ENCODE peak calls at places on chromosomes 6 and 20, in seven cellular contexts. F is NB4, T is mammary epithelial cell, B is OCI-LY7, K is HL-60, C is choroid plexus epithelial cell, X is transverse colon. D is an unnamed sample.
A peak's percentile ranks its signal among the peaks of the same experiment; 100 is the strongest.

GRCh38 chr6:37696220-37696840 is 1.4 kb downstream of the MDGA1 start:
- DNase-seq in C (peak; percentile 65), K (no peak), B (no peak), X (no peak), T (peak; percentile 33), F (peak; percentile 35), D (peak; percentile 39)

GRCh38 chr6:5529015-5529414 is 267.7 kb downstream of the FARS2 start:
- DNase-seq in K (no peak), T (no peak), B (no peak), X (no peak), C (no peak), F (no peak), D (no peak)

GRCh38 chr6:79810153-79810806 is 137.1 kb downstream of the ELOVL4 start:
- DNase-seq in K (no peak), F (no peak), X (no peak), T (no peak), C (peak; percentile 2), B (no peak), D (no peak)

GRCh38 chr6:30876039-30876730 is 8.1 kb upstream of the DDR1 start:
- DNase-seq in B (no peak), K (no peak), T (peak; percentile 94), C (peak; percentile 86), F (no peak), X (no peak), D (no peak)

GRCh38 chr20:18637296-18637695 is 49.4 kb downstream of the DTD1 start:
- DNase-seq in K (no peak), F (no peak), T (no peak), C (no peak), X (no peak), B (no peak), D (no peak)

GRCh38 chr6:122845916-122846632 is 57.0 kb downstream of the SMPDL3A start:
- DNase-seq in B (no peak), C (peak; percentile 71), K (no peak), T (no peak), F (no peak), X (no peak), D (no peak)

GRCh38 chr6:154302111-154302752 is 54.4 kb downstream of the IPCEF1 start:
- DNase-seq in C (peak; percentile 83), T (peak; percentile 68), F (peak; percentile 94), B (peak; percentile 85), K (peak; percentile 72), X (peak; percentile 26), D (peak; percentile 67)

GRCh38 chr20:32650545-32650944 is 23.2 kb downstream of the C20orf203 start:
- DNase-seq in B (no peak), K (no peak), F (no peak), T (no peak), C (no peak), X (no peak), D (no peak)

GRCh38 chr6:167825059-167825758 is 1.5 kb upstream of the AFDN start:
- DNase-seq in C (no peak), F (no peak), T (no peak), B (no peak), X (no peak), K (no peak), D (no peak)

GRCh38 chr6:87322304-87323212 is at the start of gene SMIM8:
- DNase-seq in B (peak; percentile 88), K (peak; percentile 57), C (peak; percentile 76), F (peak; percentile 86), X (peak; percentile 87), T (peak; percentile 81), D (peak; percentile 93)

GRCh38 chr6:169035381-169036280 is 218.0 kb downstream of the THBS2 start:
- DNase-seq in B (no peak), X (no peak), F (no peak), K (no peak), T (peak; percentile 77), C (peak; percentile 38), D (no peak)

GRCh38 chr6:89369009-89369408 is 16.5 kb upstream of the UBE2J1 start:
- DNase-seq in X (peak; percentile 65), B (peak; percentile 29), K (no peak), C (peak; percentile 71), T (peak; percentile 54), F (no peak), D (no peak)

GRCh38 chr6:157614026-157614484 is 209.0 kb upstream of the SNX9 start:
- DNase-seq in X (peak; percentile 35), C (peak; percentile 15), K (no peak), F (peak; percentile 68), B (peak; percentile 38), T (peak; percentile 13), D (no peak)
- TF ChIP-seq CTCF in X (no peak), C (peak; percentile 8), K (no peak), F (no peak), B (peak; percentile 43), T (no peak), D (peak; percentile 24)

GRCh38 chr6:106886922-106887797 is 87.4 kb downstream of the CD24 start:
- DNase-seq in X (no peak), K (no peak), T (no peak), B (no peak), F (no peak), C (no peak), D (no peak)

GRCh38 chr6:106884576-106884975 is 90.0 kb downstream of the CD24 start:
- DNase-seq in X (no peak), B (no peak), C (no peak), K (no peak), T (no peak), F (no peak), D (no peak)

GRCh38 chr6:106883808-106884262 is 90.7 kb downstream of the CD24 start:
- DNase-seq in K (no peak), C (no peak), F (peak; percentile 19), B (peak; percentile 24), T (no peak), X (no peak), D (no peak)

GRCh38 chr6:106886444-106886843 is 88.1 kb downstream of the CD24 start:
- DNase-seq in B (no peak), T (no peak), F (no peak), C (no peak), X (no peak), K (no peak), D (no peak)

DNA sequence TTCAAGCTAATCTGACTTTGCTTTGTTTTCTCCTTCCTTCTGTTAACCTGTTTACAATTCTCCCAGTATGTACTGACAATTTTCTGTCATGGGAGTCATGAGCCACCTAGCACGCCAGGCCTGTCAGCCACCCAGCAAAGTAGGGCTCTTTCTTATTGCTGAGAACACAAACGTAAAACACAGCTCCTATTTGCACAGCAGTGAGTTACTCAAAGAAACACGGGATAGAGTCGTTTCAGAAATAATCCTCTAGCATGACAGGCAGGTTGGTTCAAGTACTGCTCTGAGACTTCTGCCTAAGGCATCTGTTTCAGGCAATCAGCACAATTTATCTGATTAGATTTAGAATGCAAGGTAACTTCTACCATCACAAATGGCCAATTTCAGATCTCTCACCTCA is 88.9 kb downstream of the CD24 start:
- DNase-seq in F (no peak), K (no peak), C (no peak), X (no peak), T (no peak), B (no peak), D (no peak)
- TF ChIP-seq CTCF in F (no peak), K (no peak), C (no peak), X (no peak), T (no peak), B (no peak), D (no peak)

GRCh38 chr6:70099732-70100131 is 203.2 kb downstream of the COL9A1 start:
- DNase-seq in K (no peak), X (no peak), B (no peak), C (no peak), F (no peak), T (no peak), D (no peak)

GRCh38 chr6:70108230-70108629 is 194.7 kb downstream of the COL9A1 start:
- DNase-seq in C (peak; percentile 66), T (peak; percentile 8), K (no peak), X (no peak), F (peak; percentile 51), B (peak; percentile 45), D (peak; percentile 26)

DNA sequence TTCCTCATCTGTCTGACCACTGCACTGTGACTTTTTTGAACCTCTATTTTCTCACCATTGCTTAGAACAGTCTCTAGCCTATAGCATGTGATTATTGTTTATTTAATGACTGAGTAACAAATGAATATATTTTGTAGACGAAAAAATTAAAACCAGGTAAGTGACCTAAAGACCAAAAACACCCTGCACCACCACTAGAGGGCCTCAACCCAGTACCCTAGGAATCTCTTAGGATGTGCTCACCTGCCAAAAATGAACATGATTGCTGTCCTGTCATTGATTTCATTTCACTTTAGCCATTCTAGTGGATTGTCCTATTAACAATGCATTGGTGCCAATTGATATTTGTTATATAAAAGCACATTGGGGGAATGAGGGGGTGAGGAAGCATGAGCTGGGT is 199.1 kb downstream of the COL9A1 start:
- DNase-seq in B (peak; percentile 5), F (peak; percentile 12), T (peak; percentile 3), C (peak; percentile 14), X (no peak), K (no peak), D (no peak)
- TF ChIP-seq CTCF in B (peak; percentile 84), F (peak; percentile 74), T (peak; percentile 85), C (peak; percentile 64), X (no peak), K (peak; percentile 38), D (no peak)

GRCh38 chr6:16404456-16404855 is 166.1 kb downstream of the GMPR start:
- DNase-seq in B (no peak), T (no peak), K (no peak), X (no peak), C (no peak), F (no peak), D (no peak)

GRCh38 chr6:16401868-16402267 is 163.5 kb downstream of the GMPR start:
- DNase-seq in F (no peak), T (no peak), X (no peak), K (no peak), C (peak; percentile 35), B (no peak), D (no peak)

GRCh38 chr6:16402501-16402900 is 164.1 kb downstream of the GMPR start:
- DNase-seq in K (no peak), X (no peak), C (peak; percentile 80), T (no peak), B (no peak), F (no peak), D (no peak)

GRCh38 chr6:16405349-16405865 is 167.0 kb downstream of the GMPR start:
- DNase-seq in B (no peak), F (no peak), K (no peak), C (no peak), X (no peak), T (no peak), D (no peak)

DNA sequence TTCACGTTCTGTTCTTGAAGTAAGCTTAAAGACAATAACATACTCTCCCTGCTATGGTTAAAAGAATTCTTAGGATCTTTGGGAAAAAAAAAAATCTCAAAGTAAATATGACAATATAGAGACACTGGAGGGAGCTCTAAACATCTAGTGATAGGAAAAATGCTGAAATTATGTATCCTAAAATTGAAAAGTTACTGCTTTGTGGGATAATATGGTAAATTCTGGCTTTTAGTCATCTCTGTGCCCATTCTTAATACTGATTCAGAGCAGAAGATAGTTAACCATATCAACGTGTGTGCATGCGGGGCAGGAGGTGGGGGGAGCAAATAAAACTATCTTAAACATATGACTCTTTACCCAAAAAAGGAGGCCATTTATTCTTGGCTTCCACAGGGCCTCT is 165.4 kb downstream of the GMPR start:
- DNase-seq in K (no peak), F (no peak), T (no peak), X (no peak), C (peak; percentile 31), B (no peak), D (no peak)
- TF ChIP-seq CTCF in K (no peak), F (no peak), T (no peak), X (no peak), C (no peak), B (peak; percentile 52), D (no peak)

GRCh38 chr6:38997128-38997761 is 51.3 kb upstream of the GLP1R start:
- DNase-seq in X (no peak), F (peak; percentile 57), K (no peak), T (peak; percentile 3), B (peak; percentile 26), C (peak; percentile 58), D (peak; percentile 13)
- TF ChIP-seq CTCF in X (peak; percentile 23), F (peak; percentile 91), K (peak; percentile 39), T (peak; percentile 77), B (peak; percentile 78), C (peak; percentile 74), D (peak; percentile 30)

D was measured in GM10248.